ENCODE peak calls at places on chromosomes 3 and 15, in six cellular contexts. P, B, Y, H, L and J are unnamed samples.

GRCh38 chr3:100954990-100955389 is 38.2 kb downstream of the ABI3BP start:
- DNase-seq in P (no peak), B (no peak), Y (no peak), H (peak), L (no peak), J (no peak)

GRCh38 chr15:75325922-75326321 is 9.9 kb upstream of the COMMD4 start:
- DNase-seq in P (no peak), B (no peak), Y (no peak), H (no peak), L (no peak), J (no peak)

GRCh38 chr15:34883633-34884032 is 85.9 kb downstream of the AQR start:
- DNase-seq in P (no peak), B (no peak), Y (no peak), H (no peak), L (no peak), J (no peak)

GRCh38 chr3:59341441-59341840 is 291.6 kb upstream of the CFAP20DC start:
- DNase-seq in P (no peak), B (no peak), Y (no peak), H (no peak), L (no peak), J (no peak)

GRCh38 chr3:5444253-5444652 is 256.7 kb downstream of the EDEM1 start:
- DNase-seq in P (no peak), B (no peak), Y (no peak), H (no peak), L (no peak), J (no peak)

GRCh38 chr3:100002599-100003350 is 111.5 kb downstream of the FILIP1L start:
- DNase-seq in P (no peak), B (no peak), Y (no peak), H (peak), L (no peak), J (no peak)

GRCh38 chr3:95356764-95357501 is 1294.1 kb downstream of the NSUN3 start:
- DNase-seq in P (no peak), B (no peak), Y (no peak), H (no peak), L (no peak), J (no peak)

GRCh38 chr3:145246291-145246690 is 914.7 kb downstream of the PLOD2 start:
- DNase-seq in P (no peak), B (no peak), Y (no peak), H (no peak), L (no peak), J (no peak)

GRCh38 chr3:80051602-80051962 is 283.8 kb upstream of the ROBO1 start:
- DNase-seq in P (peak), B (no peak), Y (no peak), H (no peak), L (no peak), J (no peak)

GRCh38 chr15:29129221-29129620 is 140.4 kb downstream of the NSMCE3 start:
- DNase-seq in P (no peak), B (no peak), Y (no peak), H (no peak), L (no peak), J (no peak)

GRCh38 chr3:10447527-10448260 is 57.7 kb downstream of the ATP2B2 start:
- DNase-seq in P (no peak), B (no peak), Y (no peak), H (no peak), L (no peak), J (no peak)

GRCh38 chr15:44738340-44738984 is 2.1 kb downstream of the TRIM69 start:
- DNase-seq in P (peak), B (peak), Y (peak), H (peak), L (no peak), J (peak)

GRCh38 chr15:55661431-55661830 is 73.3 kb upstream of the PYGO1 start:
- DNase-seq in P (no peak), B (no peak), Y (no peak), H (peak), L (no peak), J (no peak)

GRCh38 chr3:153495422-153495821 is 333.4 kb downstream of the RAP2B start:
- DNase-seq in P (no peak), B (no peak), Y (no peak), H (no peak), L (no peak), J (no peak)

GRCh38 chr3:106261915-106262683 is 393.3 kb upstream of the CBLB start:
- DNase-seq in P (no peak), B (no peak), Y (no peak), H (peak), L (no peak), J (no peak)

GRCh38 chr15:99226802-99227201 is 22.6 kb downstream of the TTC23 start:
- DNase-seq in P (no peak), B (no peak), Y (no peak), H (no peak), L (no peak), J (no peak)

GRCh38 chr15:70337292-70338186 is 239.8 kb upstream of the TLE3 start:
- DNase-seq in P (no peak), B (no peak), Y (no peak), H (no peak), L (no peak), J (no peak)

GRCh38 chr3:99714146-99714545 is 75.8 kb downstream of the COL8A1 start:
- DNase-seq in P (no peak), B (no peak), Y (no peak), H (peak), L (no peak), J (no peak)

GRCh38 chr3:159139326-159139725 is 337.5 kb downstream of the MFSD1 start:
- DNase-seq in P (no peak), B (no peak), Y (no peak), H (no peak), L (no peak), J (no peak)

GRCh38 chr15:73683624-73684536 is at the start of gene CD276:
- DNase-seq in P (no peak), B (no peak), Y (no peak), H (peak), L (no peak), J (no peak)

GRCh38 chr3:63364495-63364894 is 86.4 kb downstream of the SYNPR start:
- DNase-seq in P (no peak), B (no peak), Y (no peak), H (peak), L (no peak), J (no peak)

GRCh38 chr3:140974900-140975299 is 33.3 kb downstream of the SLC25A36 start:
- DNase-seq in P (no peak), B (peak), Y (peak), H (no peak), L (no peak), J (no peak)

GRCh38 chr3:49346797-49347251 is 7.0 kb upstream of the USP4 start:
- DNase-seq in P (no peak), B (no peak), Y (no peak), H (no peak), L (no peak), J (no peak)

GRCh38 chr3:48064292-48064829 is 48.1 kb upstream of the MAP4 start:
- DNase-seq in P (no peak), B (no peak), Y (no peak), H (peak), L (no peak), J (no peak)

GRCh38 chr3:76990606-76991005 is 49.3 kb upstream of the ROBO2 start:
- DNase-seq in P (no peak), B (no peak), Y (no peak), H (no peak), L (no peak), J (no peak)

GRCh38 chr15:62966294-62966693 is 76.3 kb upstream of the TPM1 start:
- DNase-seq in P (no peak), B (no peak), Y (no peak), H (no peak), L (no peak), J (no peak)

GRCh38 chr3:133944181-133944580 is 48.5 kb upstream of the RAB6B start:
- DNase-seq in P (no peak), B (no peak), Y (no peak), H (no peak), L (no peak), J (no peak)

GRCh38 chr3:190017575-190018288 is 103.0 kb downstream of the P3H2 start:
- DNase-seq in P (no peak), B (no peak), Y (peak), H (peak), L (no peak), J (no peak)

GRCh38 chr15:64004582-64004981 is 41.7 kb downstream of the DAPK2 start:
- DNase-seq in P (no peak), B (no peak), Y (no peak), H (no peak), L (no peak), J (no peak)

GRCh38 chr3:190424478-190425439 is 24.9 kb downstream of the TMEM207 start:
- DNase-seq in P (peak), B (peak), Y (peak), H (peak), L (no peak), J (peak)

GRCh38 chr15:62087671-62088360 is 21.0 kb downstream of the C2CD4A start:
- DNase-seq in P (peak), B (no peak), Y (no peak), H (peak), L (no peak), J (no peak)

GRCh38 chr3:183514048-183514447 is 41.5 kb downstream of the KLHL6 start:
- DNase-seq in P (no peak), B (no peak), Y (no peak), H (no peak), L (no peak), J (no peak)

GRCh38 chr3:43503067-43503728 is 118.6 kb downstream of the ANO10 start:
- DNase-seq in P (peak), B (peak), Y (peak), H (peak), L (no peak), J (peak)

GRCh38 chr15:66133247-66133646 is 120.3 kb downstream of the MEGF11 start:
- DNase-seq in P (no peak), B (no peak), Y (no peak), H (no peak), L (no peak), J (no peak)

GRCh38 chr3:123719785-123720531 is 135.1 kb upstream of the HACD2 start:
- DNase-seq in P (no peak), B (no peak), Y (no peak), H (no peak), L (no peak), J (no peak)

GRCh38 chr3:15851735-15852134 is 54.0 kb upstream of the ANKRD28 start:
- DNase-seq in P (no peak), B (no peak), Y (no peak), H (no peak), L (no peak), J (no peak)

GRCh38 chr3:27684302-27684701 is 37.8 kb downstream of the EOMES start:
- DNase-seq in P (no peak), B (no peak), Y (no peak), H (no peak), L (no peak), J (no peak)

GRCh38 chr15:94324117-94324826 is 92.9 kb downstream of the MCTP2 start:
- DNase-seq in P (peak), B (peak), Y (peak), H (peak), L (peak), J (peak)

GRCh38 chr3:12966847-12967750 is 106.1 kb downstream of the IQSEC1 start:
- DNase-seq in P (no peak), B (no peak), Y (peak), H (peak), L (no peak), J (no peak)

GRCh38 chr3:168183774-168184173 is 88.0 kb upstream of the GOLIM4 start:
- DNase-seq in P (no peak), B (no peak), Y (no peak), H (no peak), L (no peak), J (no peak)